ENCODE peak calls at places on chromosomes 13 and 19, in nine cellular contexts. P is H54; B is stimulated activated CD8-positive, alpha-beta memory T cell treated with anti-CD3 and anti-CD28 coated beads, Interleukin-4, amount 100 ng/mL, for 1 hour; N is activated naive CD8-positive, alpha-beta T cell treated with anti-CD3 and anti-CD28 coated beads for 36 hours; V is cardiac muscle cell; J is AG08395; O is activated naive CD4-positive, alpha-beta T cell; I is naive thymus-derived CD8-positive, alpha-beta T cell; Z is NCI-H1694. Q is an unnamed sample.

GRCh38 chr19:36775768-36776167 is 3.2 kb upstream of the ZNF850 start:
- DNase-seq in V (peak), B (no peak), Z (no peak), P (no peak), N (peak), J (no peak), O (no peak), I (no peak), Q (no peak)

GRCh38 chr13:60242231-60242630 is 78.5 kb upstream of the DIAPH3 start:
- DNase-seq in I (no peak), J (no peak), O (no peak), N (no peak), Z (no peak), V (no peak), B (no peak), P (no peak), Q (no peak)

GRCh38 chr19:45451181-45451849 is 16.5 kb upstream of the FOSB start:
- DNase-seq in V (peak), J (peak), B (no peak), P (no peak), N (peak), Z (no peak), I (no peak), O (no peak), Q (peak)

GRCh38 chr19:17762505-17763229 is 11.4 kb downstream of the FCHO1 start:
- DNase-seq in N (no peak), V (peak), J (peak), P (no peak), O (no peak), B (no peak), Z (no peak), I (no peak), Q (no peak)

GRCh38 chr13:65882810-65883209 is 1347.3 kb downstream of the PCDH9 start:
- DNase-seq in N (no peak), V (no peak), P (no peak), O (no peak), B (no peak), J (no peak), I (no peak), Z (no peak), Q (no peak)

GRCh38 chr19:2145831-2146241 is 5.5 kb downstream of the AP3D1 start:
- DNase-seq in V (no peak), O (no peak), N (peak), P (no peak), Z (no peak), I (no peak), J (no peak), B (no peak), Q (peak)

GRCh38 chr19:45187421-45188100 is 9.0 kb downstream of the BLOC1S3 start:
- DNase-seq in N (no peak), O (no peak), J (no peak), Z (no peak), V (no peak), B (no peak), P (no peak), I (no peak), Q (peak)

GRCh38 chr19:46118136-46118535 is 6.4 kb downstream of the IGFL3 start:
- DNase-seq in V (no peak), O (no peak), B (no peak), N (no peak), I (no peak), P (no peak), Z (no peak), J (no peak), Q (no peak)

GRCh38 chr19:48524728-48525127 is 13.1 kb upstream of the LMTK3 start:
- DNase-seq in P (no peak), I (no peak), V (no peak), Z (no peak), N (no peak), O (no peak), B (no peak), J (no peak), Q (no peak)

GRCh38 chr13:107883561-107884175 is 331.7 kb downstream of the LIG4 start:
- DNase-seq in V (peak), N (no peak), B (no peak), P (peak), O (no peak), Z (no peak), J (no peak), I (no peak), Q (no peak)

GRCh38 chr19:29861575-29861974 is 49.8 kb downstream of the CCNE1 start:
- DNase-seq in N (no peak), B (no peak), I (no peak), P (no peak), V (no peak), O (no peak), J (no peak), Z (no peak), Q (no peak)

GRCh38 chr13:96762876-96763275 is 231.4 kb downstream of the OXGR1 start:
- DNase-seq in Z (no peak), B (no peak), O (no peak), V (no peak), P (no peak), J (no peak), I (no peak), N (no peak), Q (no peak)

GRCh38 chr13:57352114-57352513 is 185.1 kb downstream of the PRR20E start:
- DNase-seq in N (no peak), O (no peak), V (no peak), B (no peak), J (no peak), I (no peak), Z (no peak), P (no peak), Q (no peak)

GRCh38 chr19:3056454-3057016 is 5.8 kb downstream of the TLE5 start:
- DNase-seq in P (no peak), J (no peak), V (no peak), I (no peak), B (no peak), O (no peak), Z (peak), N (no peak), Q (no peak)

GRCh38 chr19:55486971-55487883 is 1.0 kb upstream of the SSC5D start:
- DNase-seq in I (no peak), V (peak), N (peak), P (peak), B (no peak), Z (no peak), J (peak), O (no peak), Q (peak)

GRCh38 chr13:36841411-36841810 is 22.4 kb downstream of the RFXAP start:
- DNase-seq in N (no peak), J (no peak), B (no peak), V (peak), P (no peak), I (no peak), O (no peak), Z (no peak), Q (no peak)

GRCh38 chr19:275958-276646 is 15.1 kb downstream of the PLPP2 start:
- DNase-seq in I (no peak), N (no peak), P (no peak), J (no peak), B (no peak), O (no peak), V (no peak), Z (no peak), Q (no peak)

GRCh38 chr13:59677966-59678814 is 485.5 kb downstream of the DIAPH3 start:
- DNase-seq in V (peak), O (no peak), I (no peak), B (no peak), P (no peak), J (peak), N (no peak), Z (peak), Q (peak)

GRCh38 chr13:111006508-111007031 is 91.7 kb upstream of the ANKRD10 start:
- DNase-seq in V (peak), Z (no peak), P (no peak), B (no peak), J (peak), O (no peak), I (no peak), N (no peak), Q (no peak)

GRCh38 chr13:37587236-37587635 is 11.3 kb downstream of the POSTN start:
- DNase-seq in V (peak), Z (no peak), B (no peak), I (no peak), O (no peak), J (no peak), P (no peak), N (no peak), Q (no peak)

GRCh38 chr13:45811891-45812583 is 39.5 kb downstream of the SIAH3 start:
- DNase-seq in B (no peak), I (no peak), O (no peak), Z (no peak), N (no peak), J (no peak), P (no peak), V (no peak), Q (no peak)

GRCh38 chr19:54507824-54508223 is 5.2 kb downstream of the LAIR2 start:
- DNase-seq in P (no peak), O (no peak), I (no peak), J (no peak), V (no peak), N (no peak), B (no peak), Z (no peak), Q (no peak)

GRCh38 chr13:46210362-46211083 is 1.2 kb upstream of the LRRC63 start:
- DNase-seq in I (no peak), V (no peak), P (no peak), O (no peak), B (no peak), Z (no peak), J (no peak), N (no peak), Q (no peak)

GRCh38 chr19:6674868-6675305 is 4.9 kb upstream of the TNFSF14 start:
- DNase-seq in V (peak), I (peak), Z (no peak), J (peak), B (peak), P (peak), N (peak), O (peak), Q (peak)

GRCh38 chr13:99432637-99433542 is 68.4 kb upstream of the TM9SF2 start:
- DNase-seq in V (peak), B (peak), P (peak), Z (no peak), N (peak), J (peak), I (peak), O (peak), Q (peak)

Q was measured in activated CD8-positive, alpha-beta T cell treated with anti-CD3 and anti-CD28 coated beads, Interleukin-2, amount 10 ng/mL, durations not matched to agents 7 days and 5 days.